ENCODE peak calls at places on chromosome 15, in six cellular contexts. V, H, A, Q, W and Y are unnamed samples.

GRCh38 chr15:70316059-70316600 is 218.4 kb upstream of the TLE3 start:
- DNase-seq in V (no peak), W (no peak), H (no peak), A (no peak), Q (no peak), Y (no peak)

GRCh38 chr15:80450811-80451321 is 46.7 kb downstream of the ARNT2 start:
- DNase-seq in W (no peak), H (no peak), V (peak), Q (no peak), A (no peak), Y (no peak)

GRCh38 chr15:49624046-49624445 is 3.2 kb downstream of the DTWD1 start:
- DNase-seq in H (no peak), W (no peak), Q (no peak), A (no peak), V (no peak), Y (no peak)

GRCh38 chr15:70447927-70448698 is 315.2 kb downstream of the UACA start:
- DNase-seq in H (peak), W (peak), V (no peak), A (no peak), Q (no peak), Y (no peak)

GRCh38 chr15:57607570-57608000 is 15.9 kb downstream of the MYZAP start:
- DNase-seq in Q (peak), V (no peak), W (no peak), A (peak), H (no peak), Y (no peak)

GRCh38 chr15:91790826-91791225 is 62.7 kb upstream of the SLCO3A1 start:
- DNase-seq in W (no peak), V (no peak), A (peak), Q (peak), H (no peak), Y (no peak)

GRCh38 chr15:77837649-77838025 is 204.9 kb upstream of the LINGO1 start:
- DNase-seq in V (peak), W (no peak), Q (no peak), A (no peak), H (peak), Y (no peak)

GRCh38 chr15:75483961-75484360 is 32.5 kb upstream of the SIN3A start:
- DNase-seq in Q (no peak), A (no peak), V (no peak), H (no peak), W (no peak), Y (no peak)

GRCh38 chr15:48834756-48835155 is 23.9 kb upstream of the CEP152 start:
- DNase-seq in H (no peak), V (no peak), Q (no peak), W (no peak), A (no peak), Y (no peak)

GRCh38 chr15:34584996-34585395 is 1.5 kb upstream of the GOLGA8B start:
- DNase-seq in A (no peak), W (no peak), V (no peak), H (no peak), Q (no peak), Y (no peak)

GRCh38 chr15:76972420-76973361 is 22.2 kb upstream of the PSTPIP1 start:
- DNase-seq in W (no peak), H (no peak), A (no peak), V (no peak), Q (no peak), Y (no peak)

GRCh38 chr15:56234804-56235203 is 8.9 kb downstream of the RFX7 start:
- DNase-seq in W (no peak), A (no peak), Q (no peak), V (no peak), H (no peak), Y (no peak)

GRCh38 chr15:101149864-101150722 is 101.8 kb downstream of the CHSY1 start:
- DNase-seq in A (no peak), W (peak), Q (no peak), H (peak), V (no peak), Y (no peak)

GRCh38 chr15:48766196-48766595 is 44.7 kb downstream of the CEP152 start:
- DNase-seq in H (no peak), V (no peak), A (peak), Q (peak), W (no peak), Y (no peak)

GRCh38 chr15:25066708-25067107 is 111.9 kb downstream of the SNRPN start:
- DNase-seq in W (no peak), H (peak), V (no peak), A (no peak), Q (no peak), Y (no peak)

GRCh38 chr15:80978685-80979084 is 10.9 kb downstream of the MESD start:
- DNase-seq in Q (peak), H (no peak), A (peak), V (no peak), W (no peak), Y (no peak)

GRCh38 chr15:49842331-49842730 is 221.5 kb downstream of the DTWD1 start:
- DNase-seq in A (no peak), Q (no peak), V (no peak), W (no peak), H (no peak), Y (no peak)

GRCh38 chr15:70257573-70258220 is 160.0 kb upstream of the TLE3 start:
- DNase-seq in H (peak), V (no peak), W (no peak), A (no peak), Q (no peak), Y (no peak)

GRCh38 chr15:29451201-29451781 is 181.7 kb upstream of the NSMCE3 start:
- DNase-seq in Q (no peak), V (peak), W (no peak), H (no peak), A (peak), Y (no peak)

GRCh38 chr15:41777421-41777973 is 3.2 kb downstream of the MAPKBP1 start:
- DNase-seq in H (no peak), W (no peak), V (no peak), A (peak), Q (peak), Y (no peak)

GRCh38 chr15:40815042-40815678 is 7.9 kb upstream of the DNAJC17 start:
- DNase-seq in W (peak), Q (no peak), H (no peak), V (no peak), A (no peak), Y (no peak)

GRCh38 chr15:85826756-85827515 is 32.2 kb upstream of the KLHL25 start:
- DNase-seq in H (no peak), W (no peak), V (no peak), A (no peak), Q (peak), Y (no peak)

GRCh38 chr15:99961011-99961441 is 227.8 kb upstream of the LYSMD4 start:
- DNase-seq in W (peak), Q (peak), H (peak), V (peak), A (peak), Y (no peak)

GRCh38 chr15:27028836-27029482 is 58.0 kb downstream of the GABRG3 start:
- DNase-seq in Q (no peak), W (no peak), V (no peak), H (no peak), A (no peak), Y (no peak)

GRCh38 chr15:48603123-48603500 is 42.4 kb downstream of the FBN1 start:
- DNase-seq in V (no peak), W (no peak), A (peak), Q (no peak), H (no peak), Y (no peak)

GRCh38 chr15:22810033-22810734 is 23.7 kb downstream of the NIPA1 start:
- DNase-seq in A (no peak), Q (no peak), H (no peak), W (no peak), V (no peak), Y (no peak)

GRCh38 chr15:68271854-68272471 is 5.6 kb upstream of the FEM1B start:
- DNase-seq in V (peak), Q (peak), A (peak), H (no peak), W (peak), Y (no peak)

GRCh38 chr15:100849021-100849831 is 30.4 kb upstream of the ALDH1A3 start:
- DNase-seq in V (no peak), W (peak), H (peak), Q (peak), A (peak), Y (peak)

GRCh38 chr15:99925661-99926461 is 192.6 kb upstream of the LYSMD4 start:
- DNase-seq in W (peak), V (peak), H (peak), Q (peak), A (peak), Y (peak)

GRCh38 chr15:68419301-68420175 is 12.4 kb downstream of the ITGA11 start:
- DNase-seq in W (no peak), Q (no peak), V (peak), H (no peak), A (no peak), Y (peak)

GRCh38 chr15:59303641-59304433 is 68.8 kb downstream of the MYO1E start:
- DNase-seq in H (no peak), V (no peak), Q (no peak), A (no peak), W (no peak), Y (no peak)

GRCh38 chr15:58438956-58439355 is 7.2 kb downstream of the LIPC start:
- DNase-seq in W (no peak), H (no peak), A (peak), V (peak), Q (peak), Y (no peak)

GRCh38 chr15:92645051-92645631 is 10.4 kb downstream of the FAM174B start:
- DNase-seq in H (no peak), A (peak), V (no peak), Q (no peak), W (no peak), Y (no peak)

GRCh38 chr15:45134682-45135604 is 5.1 kb downstream of the DUOX1 start:
- DNase-seq in W (no peak), Q (no peak), A (no peak), H (no peak), V (peak), Y (no peak)

GRCh38 chr15:101266034-101266433 is 11.3 kb downstream of the SELENOS start:
- DNase-seq in W (no peak), Q (no peak), A (no peak), H (no peak), V (no peak), Y (no peak)

GRCh38 chr15:74781673-74782595 is at the start of gene CSK:
- DNase-seq in W (no peak), A (peak), H (peak), Q (no peak), V (peak), Y (peak)

GRCh38 chr15:35374661-35375060 is 171.3 kb downstream of the DPH6 start:
- DNase-seq in H (no peak), Q (no peak), V (no peak), A (no peak), W (no peak), Y (no peak)

GRCh38 chr15:40054056-40054745 is 15.2 kb upstream of the SRP14 start:
- DNase-seq in A (no peak), Q (no peak), W (no peak), H (peak), V (peak), Y (peak)

GRCh38 chr15:94327356-94327936 is 96.1 kb downstream of the MCTP2 start:
- DNase-seq in Q (peak), W (no peak), V (no peak), H (no peak), A (peak), Y (no peak)

GRCh38 chr15:66085128-66085527 is 168.4 kb downstream of the MEGF11 start:
- DNase-seq in H (no peak), W (no peak), V (peak), Q (no peak), A (peak), Y (no peak)
- TF ChIP-seq CTCF in H (no peak), W (no peak), V (peak), Q (peak), A (no peak), Y (no peak)

GRCh38 chr15:31366169-31366734 is 39.6 kb downstream of the KLF13 start:
- DNase-seq in V (peak), Q (no peak), A (no peak), H (peak), W (no peak), Y (no peak)
- TF ChIP-seq CTCF in V (no peak), Q (no peak), A (no peak), H (no peak), W (peak), Y (no peak)

GRCh38 chr15:83380682-83381081 is 66.5 kb upstream of the SH3GL3 start:
- DNase-seq in Q (peak), V (peak), W (no peak), A (peak), H (no peak), Y (no peak)
- TF ChIP-seq CTCF in Q (peak), V (no peak), W (peak), A (peak), H (no peak), Y (no peak)

GRCh38 chr15:89810837-89811236 is 3.8 kb downstream of the ANPEP start:
- DNase-seq in V (no peak), A (no peak), H (peak), Q (no peak), W (no peak), Y (no peak)

GRCh38 chr15:89807689-89808088 is 7.0 kb downstream of the ANPEP start:
- DNase-seq in H (no peak), A (no peak), V (no peak), Q (no peak), W (no peak), Y (no peak)

GRCh38 chr15:89809787-89810148 is 4.9 kb downstream of the ANPEP start:
- DNase-seq in W (no peak), A (no peak), Q (no peak), H (no peak), V (no peak), Y (no peak)

GRCh38 chr15:89808160-89808870 is 6.3 kb downstream of the ANPEP start:
- DNase-seq in Q (peak), W (no peak), V (no peak), H (peak), A (no peak), Y (no peak)

GRCh38 chr15:89809093-89809786 is 5.4 kb downstream of the ANPEP start:
- DNase-seq in A (no peak), V (no peak), Q (no peak), W (no peak), H (peak), Y (no peak)
- TF ChIP-seq CTCF in A (no peak), V (no peak), Q (no peak), W (no peak), H (no peak), Y (no peak)

GRCh38 chr15:63602595-63602994 is 5.4 kb downstream of the FBXL22 start:
- DNase-seq in H (no peak), W (no peak), A (no peak), Q (no peak), V (no peak), Y (no peak)

GRCh38 chr15:63600646-63601025 is 3.4 kb downstream of the FBXL22 start:
- DNase-seq in H (peak), A (peak), Q (peak), W (peak), V (peak), Y (peak)

GRCh38 chr15:63601727-63602185 is 4.6 kb downstream of the FBXL22 start:
- DNase-seq in Q (no peak), W (no peak), A (no peak), H (no peak), V (no peak), Y (no peak)

GRCh38 chr15:63600001-63600645 is 2.9 kb downstream of the FBXL22 start:
- DNase-seq in A (peak), Q (no peak), W (no peak), V (peak), H (no peak), Y (no peak)

DNA sequence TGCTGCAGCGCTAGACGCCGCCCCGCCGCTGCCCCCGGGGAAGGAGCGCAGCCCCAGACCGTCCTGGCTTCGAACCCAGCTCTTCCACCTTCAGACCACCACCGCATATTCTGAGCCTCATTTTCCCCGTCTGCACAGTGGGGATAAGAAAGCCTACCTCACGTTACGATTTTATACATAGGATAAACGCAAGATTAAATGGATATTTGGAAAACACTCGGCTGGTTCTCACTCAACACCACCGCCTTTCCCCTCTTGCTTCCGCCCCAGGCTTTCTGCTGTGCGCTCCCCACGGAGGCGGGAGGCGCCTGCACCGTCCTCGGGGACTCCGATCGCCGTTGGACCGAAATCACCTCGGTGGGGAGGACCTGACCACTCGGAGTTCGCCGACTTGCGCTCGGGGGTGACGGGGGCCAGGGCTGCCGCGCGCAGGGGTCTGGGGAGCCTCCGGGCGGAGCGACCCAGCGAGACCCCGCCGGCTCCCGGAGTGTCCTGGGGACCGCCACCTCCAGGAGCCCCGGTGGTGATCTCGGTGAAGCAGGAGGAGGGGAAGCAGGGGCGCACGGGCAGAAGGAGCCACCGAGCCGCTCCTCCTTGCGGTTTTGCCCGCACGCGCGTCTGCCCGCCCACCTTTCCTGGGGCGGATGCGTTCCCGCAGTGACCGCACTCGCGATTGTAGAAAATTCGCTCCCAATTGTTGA is 4.0 kb downstream of the FBXL22 start:
- DNase-seq in Q (no peak), V (no peak), A (no peak), H (peak), W (no peak), Y (peak)
- TF ChIP-seq CTCF in Q (no peak), V (no peak), A (no peak), H (peak), W (no peak), Y (no peak)

DNA sequence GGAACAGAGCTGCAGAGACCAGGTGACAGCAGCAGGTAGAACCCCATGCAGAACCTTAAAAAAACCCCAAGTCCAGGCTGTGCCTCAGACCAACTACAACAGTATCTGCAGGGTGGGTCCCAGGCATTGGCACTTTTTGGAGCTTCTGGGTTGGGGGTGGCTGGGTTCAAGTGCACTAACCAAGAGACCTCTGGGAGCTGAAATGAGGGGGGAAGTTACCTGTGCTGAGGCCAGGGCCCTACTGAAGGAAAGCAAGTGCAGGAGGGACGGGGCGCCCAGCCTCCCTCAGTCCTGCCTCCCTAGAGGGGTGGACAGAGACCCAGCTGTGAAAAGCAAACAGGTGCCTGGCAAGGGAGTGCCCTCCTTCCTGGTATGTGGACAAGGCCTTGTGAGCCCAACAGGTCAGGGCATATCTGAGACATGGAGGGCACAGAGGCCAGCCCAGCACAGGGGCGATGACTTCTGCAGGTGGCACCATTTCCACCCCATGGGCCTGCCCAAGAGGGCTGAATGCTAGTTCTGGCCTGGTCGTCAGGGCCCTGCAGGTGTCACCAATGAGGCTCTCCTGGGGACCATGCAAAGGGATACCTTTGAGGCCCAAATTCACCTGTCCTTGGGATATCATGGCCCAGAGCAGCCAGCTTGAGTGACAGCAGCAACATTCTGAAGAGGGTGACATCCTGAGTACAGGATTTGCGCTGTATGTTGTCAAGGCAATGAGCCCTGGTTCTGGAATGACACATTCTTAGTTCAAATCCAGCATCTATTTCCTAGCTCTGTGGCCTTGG is 18.7 kb downstream of the CTSH start:
- DNase-seq in H (peak), V (no peak), W (no peak), A (no peak), Q (no peak), Y (no peak)
- TF ChIP-seq CTCF in H (no peak), V (no peak), W (no peak), A (no peak), Q (no peak), Y (no peak)

GRCh38 chr15:64286473-64286872 is 69.5 kb downstream of the CSNK1G1 start:
- DNase-seq in A (no peak), W (no peak), Q (no peak), V (no peak), H (no peak), Y (no peak)

GRCh38 chr15:64284037-64284436 is 71.9 kb downstream of the CSNK1G1 start:
- DNase-seq in V (no peak), W (no peak), A (no peak), Q (peak), H (no peak), Y (no peak)

GRCh38 chr15:64287953-64288352 is 68.0 kb downstream of the CSNK1G1 start:
- DNase-seq in Q (no peak), H (no peak), A (no peak), W (no peak), V (no peak), Y (no peak)

GRCh38 chr15:64285150-64285549 is 70.8 kb downstream of the CSNK1G1 start:
- DNase-seq in Q (no peak), H (no peak), W (no peak), A (no peak), V (no peak), Y (no peak)

GRCh38 chr15:64285871-64286270 is 70.1 kb downstream of the CSNK1G1 start:
- DNase-seq in W (no peak), H (no peak), V (no peak), Q (no peak), A (no peak), Y (no peak)
- TF ChIP-seq CTCF in W (no peak), H (no peak), V (no peak), Q (no peak), A (no peak), Y (no peak)